ENCODE peak calls at places on chromosomes 3 and 15, in seven cellular contexts. One of them, this sample, is unnamed.

GRCh38 chr3:148903022-148903442 is 37.9 kb downstream of the CPA3 start:
- DNase-seq in SK-N-SH: no peak
- DNase-seq in hepatocyte: no peak
- DNase-seq in neural progenitor cell: no peak
- DNase-seq in OCI-LY7: no peak
- DNase-seq in PC-3: peak; percentile 21
- DNase-seq in MM.1S: no peak
- DNase-seq in this sample: peak; percentile 75

GRCh38 chr15:62741106-62741505 is 301.4 kb upstream of the TPM1 start:
- DNase-seq in SK-N-SH: no peak
- DNase-seq in PC-3: no peak
- DNase-seq in MM.1S: no peak
- DNase-seq in OCI-LY7: no peak
- DNase-seq in hepatocyte: no peak
- DNase-seq in neural progenitor cell: no peak
- DNase-seq in this sample: no peak

GRCh38 chr3:141452045-141452444 is 34.8 kb upstream of the RASA2 start:
- DNase-seq in neural progenitor cell: peak; percentile 57
- DNase-seq in SK-N-SH: no peak
- DNase-seq in hepatocyte: peak; percentile 66
- DNase-seq in PC-3: peak; percentile 52
- DNase-seq in MM.1S: peak; percentile 75
- DNase-seq in OCI-LY7: peak; percentile 84
- DNase-seq in this sample: peak; percentile 75

GRCh38 chr15:71526061-71526460 is 284.3 kb upstream of the NR2E3 start:
- DNase-seq in OCI-LY7: no peak
- DNase-seq in PC-3: no peak
- DNase-seq in MM.1S: no peak
- DNase-seq in SK-N-SH: no peak
- DNase-seq in neural progenitor cell: peak; percentile 16
- DNase-seq in hepatocyte: peak; percentile 38
- DNase-seq in this sample: peak; percentile 47

GRCh38 chr3:194739498-194740284 is 54.0 kb downstream of the FAM43A start:
- DNase-seq in OCI-LY7: no peak
- DNase-seq in neural progenitor cell: no peak
- DNase-seq in MM.1S: no peak
- DNase-seq in SK-N-SH: no peak
- DNase-seq in hepatocyte: no peak
- DNase-seq in PC-3: peak; percentile 76
- DNase-seq in this sample: no peak

GRCh38 chr3:78880588-78881461 is 887.0 kb downstream of the ROBO1 start:
- DNase-seq in OCI-LY7: no peak
- DNase-seq in hepatocyte: no peak
- DNase-seq in neural progenitor cell: no peak
- DNase-seq in PC-3: no peak
- DNase-seq in MM.1S: no peak
- DNase-seq in SK-N-SH: no peak
- DNase-seq in this sample: peak; percentile 58

GRCh38 chr3:26964313-26964712 is 341.7 kb downstream of the LRRC3B start:
- DNase-seq in hepatocyte: no peak
- DNase-seq in PC-3: no peak
- DNase-seq in OCI-LY7: no peak
- DNase-seq in SK-N-SH: no peak
- DNase-seq in neural progenitor cell: no peak
- DNase-seq in MM.1S: no peak
- DNase-seq in this sample: no peak

GRCh38 chr3:102225407-102226132 is 209.2 kb upstream of the ZPLD1 start:
- DNase-seq in neural progenitor cell: peak; percentile 60
- DNase-seq in MM.1S: peak; percentile 64
- DNase-seq in PC-3: peak; percentile 89
- DNase-seq in hepatocyte: peak; percentile 74
- DNase-seq in OCI-LY7: peak; percentile 61
- DNase-seq in SK-N-SH: peak; percentile 44
- DNase-seq in this sample: peak; percentile 79

GRCh38 chr15:48981941-48982340 is 18.2 kb upstream of the SHC4 start:
- DNase-seq in PC-3: no peak
- DNase-seq in OCI-LY7: no peak
- DNase-seq in SK-N-SH: no peak
- DNase-seq in neural progenitor cell: no peak
- DNase-seq in hepatocyte: no peak
- DNase-seq in MM.1S: no peak
- DNase-seq in this sample: no peak

GRCh38 chr3:112333002-112333385 is at the start of gene CD200:
- DNase-seq in MM.1S: no peak
- DNase-seq in OCI-LY7: peak; percentile 12
- DNase-seq in hepatocyte: peak; percentile 76
- DNase-seq in neural progenitor cell: peak; percentile 81
- DNase-seq in SK-N-SH: peak; percentile 79
- DNase-seq in PC-3: no peak
- DNase-seq in this sample: peak; percentile 46

GRCh38 chr3:189685854-189686253 is 54.7 kb downstream of the TP63 start:
- DNase-seq in hepatocyte: peak; percentile 17
- DNase-seq in MM.1S: no peak
- DNase-seq in OCI-LY7: no peak
- DNase-seq in neural progenitor cell: no peak
- DNase-seq in PC-3: peak; percentile 97
- DNase-seq in SK-N-SH: no peak
- DNase-seq in this sample: peak; percentile 85

GRCh38 chr15:57472861-57473260 is 96.6 kb downstream of the CGNL1 start:
- DNase-seq in OCI-LY7: no peak
- DNase-seq in MM.1S: no peak
- DNase-seq in SK-N-SH: no peak
- DNase-seq in neural progenitor cell: no peak
- DNase-seq in hepatocyte: no peak
- DNase-seq in PC-3: no peak
- DNase-seq in this sample: peak; percentile 75

GRCh38 chr3:71055602-71056001 is 527.9 kb downstream of the FOXP1 start:
- DNase-seq in neural progenitor cell: no peak
- DNase-seq in SK-N-SH: no peak
- DNase-seq in MM.1S: no peak
- DNase-seq in PC-3: peak; percentile 90
- DNase-seq in hepatocyte: no peak
- DNase-seq in OCI-LY7: no peak
- DNase-seq in this sample: peak; percentile 28

GRCh38 chr3:193884652-193885051 is 251.3 kb upstream of the HES1 start:
- DNase-seq in hepatocyte: no peak
- DNase-seq in PC-3: no peak
- DNase-seq in neural progenitor cell: no peak
- DNase-seq in OCI-LY7: no peak
- DNase-seq in SK-N-SH: no peak
- DNase-seq in MM.1S: no peak
- DNase-seq in this sample: peak; percentile 9

GRCh38 chr3:139312959-139313358 is 30.9 kb upstream of the MRPS22 start:
- DNase-seq in OCI-LY7: no peak
- DNase-seq in neural progenitor cell: no peak
- DNase-seq in MM.1S: no peak
- DNase-seq in SK-N-SH: no peak
- DNase-seq in hepatocyte: peak; percentile 42
- DNase-seq in PC-3: peak; percentile 64
- DNase-seq in this sample: peak; percentile 69

GRCh38 chr15:78880242-78880533 is 7.5 kb downstream of the MORF4L1 start:
- DNase-seq in SK-N-SH: no peak
- DNase-seq in PC-3: peak; percentile 52
- DNase-seq in MM.1S: no peak
- DNase-seq in hepatocyte: no peak
- DNase-seq in neural progenitor cell: no peak
- DNase-seq in OCI-LY7: no peak
- DNase-seq in this sample: peak; percentile 72

GRCh38 chr3:168085491-168086119 is 10.1 kb downstream of the GOLIM4 start:
- DNase-seq in OCI-LY7: peak; percentile 33
- DNase-seq in hepatocyte: no peak
- DNase-seq in MM.1S: peak; percentile 40
- DNase-seq in SK-N-SH: no peak
- DNase-seq in PC-3: no peak
- DNase-seq in neural progenitor cell: no peak
- DNase-seq in this sample: no peak

GRCh38 chr3:11764931-11765363 is 81.7 kb downstream of the TAMM41 start:
- DNase-seq in hepatocyte: no peak
- DNase-seq in MM.1S: no peak
- DNase-seq in OCI-LY7: no peak
- DNase-seq in SK-N-SH: no peak
- DNase-seq in neural progenitor cell: no peak
- DNase-seq in PC-3: peak; percentile 92
- DNase-seq in this sample: peak; percentile 82

GRCh38 chr15:100878601-100879000 is 1.0 kb upstream of the ALDH1A3 start:
- DNase-seq in PC-3: no peak
- DNase-seq in hepatocyte: no peak
- DNase-seq in neural progenitor cell: peak; percentile 90
- DNase-seq in SK-N-SH: no peak
- DNase-seq in MM.1S: no peak
- DNase-seq in OCI-LY7: no peak
- DNase-seq in this sample: no peak

GRCh38 chr15:36866896-36867295 is 233.5 kb downstream of the MEIS2 start:
- DNase-seq in MM.1S: no peak
- DNase-seq in neural progenitor cell: no peak
- DNase-seq in OCI-LY7: no peak
- DNase-seq in SK-N-SH: no peak
- DNase-seq in PC-3: no peak
- DNase-seq in hepatocyte: no peak
- DNase-seq in this sample: no peak

GRCh38 chr3:123319760-123320159 is 118.0 kb downstream of the SEC22A start:
- DNase-seq in SK-N-SH: peak; percentile 67
- DNase-seq in neural progenitor cell: peak; percentile 51
- DNase-seq in OCI-LY7: no peak
- DNase-seq in MM.1S: no peak
- DNase-seq in PC-3: no peak
- DNase-seq in hepatocyte: no peak
- DNase-seq in this sample: no peak

GRCh38 chr3:149216195-149216869 is 5.3 kb downstream of the CP start:
- DNase-seq in PC-3: no peak
- DNase-seq in neural progenitor cell: no peak
- DNase-seq in SK-N-SH: peak; percentile 39
- DNase-seq in MM.1S: no peak
- DNase-seq in hepatocyte: no peak
- DNase-seq in OCI-LY7: no peak
- DNase-seq in this sample: peak; percentile 7

GRCh38 chr3:86958534-86958933 is 32.4 kb downstream of the VGLL3 start:
- DNase-seq in PC-3: peak; percentile 34
- DNase-seq in neural progenitor cell: no peak
- DNase-seq in MM.1S: no peak
- DNase-seq in OCI-LY7: no peak
- DNase-seq in hepatocyte: no peak
- DNase-seq in SK-N-SH: no peak
- DNase-seq in this sample: peak; percentile 90

DNA sequence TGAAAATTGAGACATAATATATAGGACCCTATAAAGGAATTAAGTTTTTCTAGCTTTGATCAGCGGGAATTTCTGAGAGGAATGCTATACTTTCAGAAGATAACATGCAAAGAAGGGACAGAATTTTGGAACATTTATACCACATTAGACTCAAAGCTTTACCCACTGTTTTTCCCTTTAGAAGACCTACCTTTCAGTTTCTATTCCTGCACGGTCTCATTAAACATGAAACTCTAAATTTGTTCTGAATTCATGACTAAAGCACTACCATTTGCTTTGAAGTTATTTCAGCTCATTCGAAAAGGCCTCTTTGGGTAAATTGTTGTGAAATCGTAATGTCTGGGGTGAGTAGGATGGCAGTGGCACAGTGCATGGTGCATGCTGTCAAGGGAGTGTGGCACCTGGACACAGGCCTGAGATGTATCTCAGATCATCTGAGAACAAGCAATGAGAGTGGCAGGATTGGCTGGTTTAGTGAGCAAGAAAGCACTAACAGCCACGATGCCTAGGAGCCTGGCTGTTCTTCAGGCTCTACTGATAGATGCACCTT is 42.5 kb downstream of the CHCHD4 start:
- DNase-seq in OCI-LY7: no peak
- DNase-seq in neural progenitor cell: no peak
- DNase-seq in MM.1S: peak; percentile 80
- DNase-seq in PC-3: no peak
- DNase-seq in SK-N-SH: no peak
- DNase-seq in hepatocyte: no peak
- DNase-seq in this sample: no peak
- TF ChIP-seq EZH2phosphoT487 in OCI-LY7: no peak
- TF ChIP-seq EZH2phosphoT487 in neural progenitor cell: no peak
- TF ChIP-seq EZH2phosphoT487 in MM.1S: no peak
- TF ChIP-seq EZH2phosphoT487 in PC-3: no peak
- TF ChIP-seq EZH2phosphoT487 in SK-N-SH: no peak
- TF ChIP-seq EZH2phosphoT487 in hepatocyte: no peak
- TF ChIP-seq EZH2phosphoT487 in this sample: no peak

GRCh38 chr3:158404319-158404718 is 166.7 kb upstream of the MLF1 start:
- DNase-seq in PC-3: no peak
- DNase-seq in neural progenitor cell: no peak
- DNase-seq in SK-N-SH: no peak
- DNase-seq in hepatocyte: no peak
- DNase-seq in OCI-LY7: no peak
- DNase-seq in MM.1S: no peak
- DNase-seq in this sample: no peak
- H3K9me3 ChIP-seq in PC-3: no peaks in the 10 kb centered on the region
- H3K9me3 ChIP-seq in neural progenitor cell: no peaks in the 10 kb centered on the region
- H3K9me3 ChIP-seq in SK-N-SH: no peaks in the 10 kb centered on the region
- H3K9me3 ChIP-seq in hepatocyte: no peaks in the 10 kb centered on the region
- H3K9me3 ChIP-seq in OCI-LY7: no peaks in the 10 kb centered on the region
- H3K9me3 ChIP-seq in MM.1S: no peaks in the 10 kb centered on the region
- H3K9me3 ChIP-seq in this sample: no peaks in the 10 kb centered on the region

GRCh38 chr3:107198522-107199271 is 178.5 kb upstream of the CCDC54 start:
- DNase-seq in PC-3: no peak
- DNase-seq in MM.1S: no peak
- DNase-seq in neural progenitor cell: no peak
- DNase-seq in hepatocyte: no peak
- DNase-seq in SK-N-SH: no peak
- DNase-seq in OCI-LY7: no peak
- DNase-seq in this sample: peak; percentile 52

GRCh38 chr3:107189158-107189791 is 188.0 kb upstream of the CCDC54 start:
- DNase-seq in SK-N-SH: no peak
- DNase-seq in MM.1S: no peak
- DNase-seq in OCI-LY7: no peak
- DNase-seq in hepatocyte: no peak
- DNase-seq in PC-3: no peak
- DNase-seq in neural progenitor cell: no peak
- DNase-seq in this sample: no peak

GRCh38 chr3:107188262-107188661 is 189.0 kb upstream of the CCDC54 start:
- DNase-seq in OCI-LY7: no peak
- DNase-seq in SK-N-SH: no peak
- DNase-seq in hepatocyte: no peak
- DNase-seq in PC-3: no peak
- DNase-seq in MM.1S: no peak
- DNase-seq in neural progenitor cell: no peak
- DNase-seq in this sample: no peak

GRCh38 chr3:107193114-107193513 is 184.1 kb upstream of the CCDC54 start:
- DNase-seq in PC-3: no peak
- DNase-seq in OCI-LY7: no peak
- DNase-seq in neural progenitor cell: no peak
- DNase-seq in hepatocyte: no peak
- DNase-seq in SK-N-SH: no peak
- DNase-seq in MM.1S: no peak
- DNase-seq in this sample: no peak
- H3K4me3 ChIP-seq in PC-3: no peak overlapping the region
- H3K4me3 ChIP-seq in OCI-LY7: no peak overlapping the region
- H3K4me3 ChIP-seq in neural progenitor cell: no peak overlapping the region
- H3K4me3 ChIP-seq in hepatocyte: no peak overlapping the region
- H3K4me3 ChIP-seq in SK-N-SH: no peak overlapping the region
- H3K4me3 ChIP-seq in MM.1S: no peak overlapping the region
- H3K4me3 ChIP-seq in this sample: no peak overlapping the region

DNA sequence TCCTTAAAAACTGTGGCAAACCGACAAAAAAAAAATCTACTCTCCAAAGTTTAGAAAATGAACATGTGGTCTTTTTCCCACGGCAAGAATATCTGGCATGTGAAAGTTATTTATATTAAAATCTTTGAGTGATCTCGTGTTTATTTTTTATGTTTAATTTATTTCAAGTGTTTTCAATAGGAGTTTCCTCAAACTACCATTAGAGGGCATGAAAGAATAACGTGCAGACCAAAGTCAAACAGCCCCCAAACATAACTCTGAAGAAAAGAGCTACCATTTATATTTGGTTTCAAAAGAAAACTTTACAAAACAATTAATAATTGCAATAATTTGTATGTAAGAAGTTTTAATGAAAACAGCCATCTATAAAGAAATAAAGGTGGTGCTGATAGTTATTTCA is 286.3 kb downstream of the ZIC4 start:
- DNase-seq in SK-N-SH: peak; percentile 2
- DNase-seq in hepatocyte: peak; percentile 11
- DNase-seq in OCI-LY7: no peak
- DNase-seq in MM.1S: peak; percentile 33
- DNase-seq in neural progenitor cell: no peak
- DNase-seq in PC-3: peak; percentile 40
- DNase-seq in this sample: peak; percentile 58
- TF ChIP-seq EZH2phosphoT487 in SK-N-SH: no peak
- TF ChIP-seq EZH2phosphoT487 in hepatocyte: no peak
- TF ChIP-seq EZH2phosphoT487 in OCI-LY7: no peak
- TF ChIP-seq EZH2phosphoT487 in MM.1S: no peak
- TF ChIP-seq EZH2phosphoT487 in neural progenitor cell: no peak
- TF ChIP-seq EZH2phosphoT487 in PC-3: no peak
- TF ChIP-seq EZH2phosphoT487 in this sample: no peak